ENCODE peak calls at places on chromosomes 2 and 18, in six cellular contexts. D, J, G, A, R and I are unnamed samples. For H3K4me1, the result is how much of the 10 kb centered on the place peaks cover.

GRCh38 chr2:11103984-11104793 is 51.1 kb upstream of the SLC66A3 start:
- DNase-seq in D (peak), J (no peak), G (no peak), A (no peak), R (no peak), I (no peak)

GRCh38 chr2:215930505-215931233 is 82.7 kb downstream of the MREG start:
- DNase-seq in D (no peak), J (no peak), G (no peak), A (no peak), R (no peak), I (no peak)

GRCh38 chr2:182642328-182642727 is 73.7 kb upstream of the DNAJC10 start:
- DNase-seq in D (peak), J (peak), G (peak), A (no peak), R (no peak), I (no peak)

GRCh38 chr18:47399475-47399874 is 148.0 kb upstream of the SKOR2 start:
- DNase-seq in D (no peak), J (no peak), G (no peak), A (no peak), R (no peak), I (no peak)

GRCh38 chr18:7370812-7371211 is 139.9 kb downstream of the LRRC30 start:
- DNase-seq in D (peak), J (peak), G (no peak), A (peak), R (no peak), I (no peak)

GRCh38 chr2:234292205-234292954 is 204.5 kb downstream of the ARL4C start:
- DNase-seq in D (no peak), J (no peak), G (no peak), A (no peak), R (peak), I (peak)

GRCh38 chr2:108412995-108413726 is 35.4 kb downstream of the SULT1C4 start:
- DNase-seq in D (no peak), J (no peak), G (no peak), A (no peak), R (no peak), I (no peak)

GRCh38 chr2:165857881-165858280 is 63.8 kb upstream of the GALNT3 start:
- DNase-seq in D (no peak), J (no peak), G (no peak), A (no peak), R (no peak), I (no peak)

GRCh38 chr2:24121469-24121868 is 1.7 kb downstream of the PFN4 start:
- DNase-seq in D (peak), J (no peak), G (no peak), A (no peak), R (no peak), I (no peak)

GRCh38 chr2:197674546-197674945 is 841 bp downstream of the RFTN2 start:
- DNase-seq in D (no peak), J (no peak), G (no peak), A (no peak), R (no peak), I (no peak)

GRCh38 chr2:203444738-203445137 is 90.4 kb downstream of the RAPH1 start:
- DNase-seq in D (no peak), J (no peak), G (peak), A (no peak), R (no peak), I (no peak)

GRCh38 chr2:9805435-9806297 is 37.6 kb upstream of the TAF1B start:
- DNase-seq in D (peak), J (no peak), G (no peak), A (no peak), R (no peak), I (no peak)

GRCh38 chr2:217912030-217913024 is 90.5 kb downstream of the TNS1 start:
- DNase-seq in D (no peak), J (no peak), G (no peak), A (no peak), R (no peak), I (no peak)

GRCh38 chr18:39742015-39742466 is 2176.4 kb upstream of the CELF4 start:
- DNase-seq in D (no peak), J (no peak), G (peak), A (no peak), R (no peak), I (no peak)

GRCh38 chr2:241636182-241636982 is 576 bp downstream of the THAP4 start:
- DNase-seq in D (peak), J (peak), G (peak), A (no peak), R (peak), I (peak)

GRCh38 chr2:237900891-237901831 is 41.7 kb downstream of the RAMP1 start:
- DNase-seq in D (peak), J (no peak), G (no peak), A (no peak), R (no peak), I (no peak)

GRCh38 chr2:174340400-174341300 is 5.9 kb downstream of the SP9 start:
- DNase-seq in D (peak), J (no peak), G (peak), A (no peak), R (no peak), I (no peak)

GRCh38 chr2:174338155-174338495 is 3.4 kb downstream of the SP9 start:
- DNase-seq in D (no peak), J (no peak), G (no peak), A (no peak), R (no peak), I (no peak)

GRCh38 chr2:174339971-174340399 is 5.2 kb downstream of the SP9 start:
- DNase-seq in D (peak), J (no peak), G (no peak), A (no peak), R (no peak), I (peak)

GRCh38 chr2:174338626-174339570 is 4.1 kb downstream of the SP9 start:
- DNase-seq in D (peak), J (no peak), G (no peak), A (no peak), R (no peak), I (no peak)

GRCh38 chr2:174339571-174339966 is 4.8 kb downstream of the SP9 start:
- DNase-seq in D (no peak), J (no peak), G (no peak), A (no peak), R (no peak), I (no peak)
- H3K4me3 ChIP-seq in D (peak), J (no peak), G (no peak), A (no peak), R (no peak), I (no peak)

GRCh38 chr2:190860985-190861721 is 19.5 kb upstream of the GLS start:
- DNase-seq in D (peak), J (no peak), G (no peak), A (no peak), R (no peak), I (no peak)
- H3K4me1 ChIP-seq in D (under half), J (under half), G (under half), A (under half), R (under half), I (under half)

GRCh38 chr18:59900222-59901128 is 679 bp downstream of the PMAIP1 start:
- DNase-seq in D (peak), J (peak), G (peak), A (peak), R (peak), I (peak)

GRCh38 chr18:59899298-59900221 is at the start of gene PMAIP1:
- DNase-seq in D (peak), J (peak), G (peak), A (peak), R (peak), I (peak)

GRCh38 chr18:59897321-59897954 is 2.4 kb upstream of the PMAIP1 start:
- DNase-seq in D (peak), J (no peak), G (no peak), A (no peak), R (no peak), I (no peak)

GRCh38 chr18:59898609-59899297 is 1.0 kb upstream of the PMAIP1 start:
- DNase-seq in D (peak), J (no peak), G (no peak), A (no peak), R (no peak), I (no peak)

GRCh38 chr18:59898093-59898492 is 1.7 kb upstream of the PMAIP1 start:
- DNase-seq in D (peak), J (no peak), G (no peak), A (no peak), R (no peak), I (no peak)
- H3K4me3 ChIP-seq in D (peak), J (no peak), G (no peak), A (no peak), R (no peak), I (no peak)

GRCh38 chr18:70491734-70492348 is 203.0 kb downstream of the SOCS6 start:
- DNase-seq in D (peak), J (no peak), G (peak), A (no peak), R (peak), I (peak)

GRCh38 chr18:70496749-70497294 is 208.0 kb downstream of the SOCS6 start:
- DNase-seq in D (no peak), J (no peak), G (no peak), A (no peak), R (no peak), I (no peak)

GRCh38 chr18:70490008-70490933 is 201.4 kb downstream of the SOCS6 start:
- DNase-seq in D (peak), J (no peak), G (peak), A (peak), R (peak), I (peak)

GRCh38 chr18:70493461-70493860 is 204.6 kb downstream of the SOCS6 start:
- DNase-seq in D (no peak), J (no peak), G (no peak), A (no peak), R (no peak), I (no peak)

GRCh38 chr18:70494524-70494923 is 205.7 kb downstream of the SOCS6 start:
- DNase-seq in D (no peak), J (no peak), G (no peak), A (no peak), R (no peak), I (no peak)
- H3K4me1 ChIP-seq in D (under half), J (under half), G (under half), A (under half), R (under half), I (under half)

GRCh38 chr2:100821913-100822260 is 1.9 kb downstream of the NPAS2 start:
- DNase-seq in D (no peak), J (no peak), G (no peak), A (no peak), R (no peak), I (no peak)
- H3K4me3 ChIP-seq in D (no peak), J (peak), G (no peak), A (no peak), R (no peak), I (no peak)